ENCODE peak calls at places on chromosomes 11 and 22, in seven cellular contexts. B, A, N, F, H, Y and J are unnamed samples.

GRCh38 chr11:2149471-2150205 is 10.4 kb upstream of the IGF2 start:
- DNase-seq in B (no peak), A (no peak), N (no peak), F (no peak), H (no peak), Y (no peak), J (no peak)

GRCh38 chr11:12719221-12719620 is 45.0 kb downstream of the TEAD1 start:
- DNase-seq in B (no peak), A (no peak), N (no peak), F (no peak), H (no peak), Y (peak; percentile 43), J (no peak)

GRCh38 chr11:372809-373715 is 3.8 kb downstream of the B4GALNT4 start:
- DNase-seq in B (no peak), A (no peak), N (no peak), F (no peak), H (no peak), Y (no peak), J (no peak)

GRCh38 chr11:14075118-14075601 is 112.6 kb downstream of the SPON1 start:
- DNase-seq in B (no peak), A (no peak), N (no peak), F (no peak), H (no peak), Y (no peak), J (no peak)

GRCh38 chr11:13525257-13525656 is 29.5 kb upstream of the PTH start:
- DNase-seq in B (no peak), A (no peak), N (no peak), F (no peak), H (no peak), Y (no peak), J (no peak)

GRCh38 chr11:12289667-12290476 is 87.5 kb upstream of the PARVA start:
- DNase-seq in B (no peak), A (no peak), N (no peak), F (no peak), H (no peak), Y (no peak), J (no peak)

GRCh38 chr22:29328055-29328454 is 12.6 kb upstream of the RASL10A start:
- DNase-seq in B (no peak), A (no peak), N (no peak), F (no peak), H (no peak), Y (no peak), J (no peak)

GRCh38 chr11:125514336-125515101 is 18.5 kb upstream of the FEZ1 start:
- DNase-seq in B (no peak), A (no peak), N (no peak), F (no peak), H (no peak), Y (peak; percentile 46), J (no peak)

GRCh38 chr11:74311352-74311926 is at the start of gene P4HA3:
- DNase-seq in B (peak; percentile 75), A (peak; percentile 73), N (no peak), F (peak; percentile 89), H (peak; percentile 79), Y (peak; percentile 28), J (no peak)

GRCh38 chr11:86495341-86495740 is 120.7 kb downstream of the CCDC81 start:
- DNase-seq in B (no peak), A (no peak), N (no peak), F (no peak), H (no peak), Y (no peak), J (no peak)

GRCh38 chr11:63510360-63511130 is 4.7 kb downstream of the LGALS12 start:
- DNase-seq in B (peak; percentile 38), A (peak; percentile 67), N (no peak), F (no peak), H (no peak), Y (no peak), J (no peak)

GRCh38 chr22:37480387-37481346 is 5.5 kb downstream of the MFNG start:
- DNase-seq in B (no peak), A (no peak), N (no peak), F (peak; percentile 63), H (peak; percentile 12), Y (no peak), J (no peak)

GRCh38 chr11:35541621-35542375 is 16.4 kb upstream of the PAMR1 start:
- DNase-seq in B (peak; percentile 48), A (peak; percentile 58), N (no peak), F (no peak), H (peak; percentile 62), Y (peak; percentile 93), J (no peak)

GRCh38 chr11:69351460-69351859 is 57.5 kb downstream of the MYEOV start:
- DNase-seq in B (no peak), A (no peak), N (no peak), F (no peak), H (no peak), Y (peak; percentile 85), J (no peak)

GRCh38 chr11:29200776-29201574 is 815.9 kb downstream of the KCNA4 start:
- DNase-seq in B (no peak), A (no peak), N (no peak), F (no peak), H (no peak), Y (no peak), J (no peak)

GRCh38 chr11:41786087-41786486 is 326.6 kb upstream of the LRRC4C start:
- DNase-seq in B (no peak), A (no peak), N (no peak), F (no peak), H (no peak), Y (no peak), J (no peak)

GRCh38 chr11:50423208-50423607 is 390.5 kb downstream of the OR4C45 start:
- DNase-seq in B (no peak), A (no peak), N (no peak), F (no peak), H (no peak), Y (no peak), J (no peak)
- TF ChIP-seq CTCF in B (no peak), A (no peak), N (no peak), F (no peak), H (no peak), Y (peak; percentile 10), J (no peak)

GRCh38 chr11:8808226-8808585 is 102.8 kb upstream of the AKIP1 start:
- DNase-seq in B (no peak), A (no peak), N (no peak), F (no peak), H (no peak), Y (no peak), J (no peak)

GRCh38 chr11:8809605-8810272 is 101.2 kb upstream of the AKIP1 start:
- DNase-seq in B (no peak), A (no peak), N (no peak), F (no peak), H (no peak), Y (no peak), J (no peak)

GRCh38 chr11:8809185-8809584 is 101.8 kb upstream of the AKIP1 start:
- DNase-seq in B (no peak), A (no peak), N (no peak), F (no peak), H (no peak), Y (no peak), J (no peak)

GRCh38 chr11:8806974-8807373 is 104.0 kb upstream of the AKIP1 start:
- DNase-seq in B (no peak), A (no peak), N (no peak), F (no peak), H (no peak), Y (no peak), J (no peak)

DNA sequence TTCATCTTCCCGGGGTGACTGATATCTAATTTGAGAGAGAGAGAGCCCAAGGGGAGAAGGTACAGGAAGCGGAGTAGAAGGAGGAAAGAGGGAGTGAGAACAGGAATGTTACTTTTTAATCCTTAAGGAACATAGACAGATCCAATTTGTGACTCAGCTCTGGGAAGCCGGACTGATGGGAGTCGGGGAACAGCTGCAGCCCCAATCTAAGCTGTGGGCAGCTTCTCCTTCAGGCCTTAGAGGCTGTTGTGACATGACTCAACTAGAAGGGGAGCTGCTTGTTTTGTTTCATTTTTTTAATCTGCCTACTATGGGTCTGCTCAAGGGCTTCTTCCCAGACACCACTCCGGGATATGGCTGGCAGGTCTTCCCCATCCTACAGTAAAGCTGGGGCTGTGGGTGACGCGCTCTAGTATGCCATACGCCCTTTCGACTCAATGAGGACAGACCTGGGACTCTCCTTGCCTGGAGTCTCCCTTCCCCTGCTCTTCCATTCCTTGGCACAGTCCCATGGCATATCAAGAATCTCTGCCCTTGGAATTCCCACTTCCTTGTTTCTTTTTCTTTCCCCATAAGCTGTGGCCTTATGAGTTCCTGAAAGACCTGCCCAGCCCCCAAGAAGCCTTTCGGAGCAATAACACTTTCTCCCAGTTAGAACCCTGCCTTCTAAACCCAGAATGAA is 103.3 kb upstream of the AKIP1 start:
- DNase-seq in B (peak; percentile 76), A (peak; percentile 63), N (no peak), F (no peak), H (no peak), Y (peak; percentile 93), J (peak; percentile 78)
- H3K4me3 ChIP-seq in B (peak overlapping the region; percentile 63), A (peak overlapping the region; percentile 73), N (peak overlapping the region; percentile 74), F (no peak overlapping the region), H (peak overlapping the region; percentile 1), Y (no peak overlapping the region), J (peak overlapping the region; percentile 60)

DNA sequence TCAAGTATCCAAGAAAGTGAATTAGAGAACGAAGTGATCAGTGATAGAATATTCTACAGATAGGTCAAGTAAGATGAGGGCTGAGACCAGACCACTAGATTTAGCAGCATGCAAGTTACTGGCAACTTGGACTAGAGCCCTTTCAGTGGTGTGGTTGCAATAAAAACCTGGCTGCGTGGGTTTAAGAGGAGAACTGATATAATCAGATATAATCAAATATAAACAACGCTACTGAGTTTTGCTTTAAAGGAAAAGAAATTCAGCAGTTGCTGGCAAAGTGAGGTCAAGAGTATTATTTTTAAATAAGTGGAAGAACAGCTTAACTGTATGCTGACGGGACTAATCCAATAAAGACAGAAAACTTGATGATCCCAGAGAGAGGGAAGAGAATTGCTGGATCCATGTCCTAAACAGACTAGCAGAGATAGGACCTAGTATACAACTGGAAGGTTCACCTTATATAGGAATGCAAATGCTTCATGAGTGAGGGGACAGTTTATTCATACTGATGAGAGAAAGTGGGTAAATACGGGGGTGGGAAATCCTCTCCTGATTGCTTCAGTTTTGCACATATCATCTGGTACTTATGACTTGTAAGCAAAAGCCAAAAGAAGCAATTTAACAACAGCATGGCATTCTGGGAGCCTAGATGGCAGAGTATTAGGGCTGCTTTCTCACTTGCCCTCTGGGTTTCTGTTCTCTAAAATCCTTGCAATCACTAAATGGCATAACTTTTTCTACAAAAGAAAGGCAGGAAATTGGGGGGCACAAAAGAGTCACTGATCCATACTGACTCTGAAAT is 146.2 kb downstream of the RBFOX2 start:
- DNase-seq in B (no peak), A (no peak), N (no peak), F (no peak), H (no peak), Y (peak; percentile 41), J (no peak)
- H3K27ac ChIP-seq in B (peak overlapping the region; percentile 71), A (peak overlapping the region; percentile 86), N (peak overlapping the region; percentile 16), F (no peak overlapping the region), H (no peak overlapping the region), Y (no peak overlapping the region), J (peak overlapping the region; percentile 44)

GRCh38 chr11:62439785-62440602 is 21.2 kb downstream of the SCGB1A1 start:
- DNase-seq in B (peak; percentile 49), A (peak; percentile 62), N (peak; percentile 35), F (no peak), H (no peak), Y (peak; percentile 77), J (peak; percentile 90)
- TF ChIP-seq CTCF in B (no peak), A (peak; percentile 6), N (no peak), F (no peak), H (no peak), Y (peak; percentile 13), J (peak; percentile 11)

GRCh38 chr22:27614291-27615007 is 187.1 kb downstream of the MN1 start:
- DNase-seq in B (no peak), A (no peak), N (no peak), F (no peak), H (no peak), Y (no peak), J (no peak)
- H3K4me3 ChIP-seq in B (peak overlapping the region; percentile 29), A (peak overlapping the region; percentile 52), N (peak overlapping the region; percentile 69), F (no peak overlapping the region), H (no peak overlapping the region), Y (no peak overlapping the region), J (peak overlapping the region; percentile 50)